ENCODE peak calls at places on chromosomes 5 and 9, in six cellular contexts. Y, F, K, Q, X and C are unnamed samples.

GRCh38 chr5:16690243-16690839 is 73.5 kb upstream of the RETREG1 start:
- DNase-seq in X (no peak), Y (no peak), K (peak; percentile 10), F (no peak), Q (no peak), C (peak; percentile 58)

GRCh38 chr5:133612021-133612860 is at the start of gene FSTL4:
- DNase-seq in Q (peak; percentile 73), X (no peak), Y (peak; percentile 83), F (no peak), K (no peak), C (no peak)

GRCh38 chr9:16405421-16405820 is 465.0 kb downstream of the BNC2 start:
- DNase-seq in K (no peak), F (no peak), Q (no peak), X (no peak), Y (no peak), C (no peak)

GRCh38 chr9:107137495-107138202 is 145.4 kb upstream of the RAD23B start:
- DNase-seq in X (no peak), Q (no peak), K (peak; percentile 37), Y (no peak), F (no peak), C (peak; percentile 65)

GRCh38 chr9:113597390-113598241 is 134.1 kb downstream of the RGS3 start:
- DNase-seq in Y (no peak), Q (no peak), F (no peak), K (no peak), X (no peak), C (no peak)

GRCh38 chr5:181223729-181224389 is 778 bp downstream of the TRIM41 start:
- DNase-seq in K (peak; percentile 63), F (no peak), Y (peak; percentile 83), Q (no peak), X (peak; percentile 59), C (no peak)

GRCh38 chr9:110638381-110638954 is 30.1 kb upstream of the MUSK start:
- DNase-seq in F (no peak), K (no peak), Y (no peak), Q (no peak), X (no peak), C (peak; percentile 79)

GRCh38 chr5:154783774-154784460 is 28.7 kb downstream of the LARP1 start:
- DNase-seq in K (no peak), Q (no peak), F (no peak), X (peak; percentile 36), Y (no peak), C (peak; percentile 66)

GRCh38 chr9:137582286-137582860 is 3.6 kb upstream of the DPH7 start:
- DNase-seq in F (no peak), Y (no peak), Q (no peak), X (no peak), K (peak; percentile 57), C (no peak)
- TF ChIP-seq CTCF in F (no peak), Y (peak; percentile 28), Q (no peak), X (no peak), K (peak; percentile 76), C (peak; percentile 16)

DNA sequence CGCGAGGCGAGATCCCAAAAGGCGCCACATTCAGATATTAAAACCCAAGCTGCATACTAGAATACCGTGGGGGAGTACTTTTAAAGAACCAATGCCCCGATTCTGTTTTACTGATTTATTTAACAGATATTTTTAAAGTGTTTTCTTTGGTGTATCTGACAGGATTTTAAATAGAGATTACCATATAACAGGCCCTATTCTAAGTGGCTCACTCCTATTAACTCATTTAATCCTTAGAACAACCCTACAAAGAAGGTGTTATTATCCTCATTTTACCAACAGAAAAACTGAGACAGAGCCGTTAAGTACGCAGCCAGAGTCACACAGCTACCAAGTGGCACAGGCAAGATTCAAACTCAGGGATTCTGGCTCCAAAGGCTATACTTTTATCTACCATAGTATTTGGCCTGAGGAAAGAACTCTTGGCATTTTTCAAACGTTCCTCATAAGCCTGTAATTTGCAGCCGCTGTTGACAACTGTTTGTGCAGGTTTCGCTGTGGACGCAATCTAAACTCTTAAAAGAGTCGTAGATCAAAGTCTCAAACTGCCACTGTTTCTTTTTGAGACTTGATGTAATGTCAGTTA is 550 bp upstream of the TMEM245 start:
- DNase-seq in F (no peak), X (no peak), Y (no peak), Q (no peak), K (no peak), C (no peak)
- H3K4me3 ChIP-seq in F (no peak overlapping the region), X (no peak overlapping the region), Y (no peak overlapping the region), Q (no peak overlapping the region), K (peak overlapping the region; percentile 60), C (no peak overlapping the region)

DNA sequence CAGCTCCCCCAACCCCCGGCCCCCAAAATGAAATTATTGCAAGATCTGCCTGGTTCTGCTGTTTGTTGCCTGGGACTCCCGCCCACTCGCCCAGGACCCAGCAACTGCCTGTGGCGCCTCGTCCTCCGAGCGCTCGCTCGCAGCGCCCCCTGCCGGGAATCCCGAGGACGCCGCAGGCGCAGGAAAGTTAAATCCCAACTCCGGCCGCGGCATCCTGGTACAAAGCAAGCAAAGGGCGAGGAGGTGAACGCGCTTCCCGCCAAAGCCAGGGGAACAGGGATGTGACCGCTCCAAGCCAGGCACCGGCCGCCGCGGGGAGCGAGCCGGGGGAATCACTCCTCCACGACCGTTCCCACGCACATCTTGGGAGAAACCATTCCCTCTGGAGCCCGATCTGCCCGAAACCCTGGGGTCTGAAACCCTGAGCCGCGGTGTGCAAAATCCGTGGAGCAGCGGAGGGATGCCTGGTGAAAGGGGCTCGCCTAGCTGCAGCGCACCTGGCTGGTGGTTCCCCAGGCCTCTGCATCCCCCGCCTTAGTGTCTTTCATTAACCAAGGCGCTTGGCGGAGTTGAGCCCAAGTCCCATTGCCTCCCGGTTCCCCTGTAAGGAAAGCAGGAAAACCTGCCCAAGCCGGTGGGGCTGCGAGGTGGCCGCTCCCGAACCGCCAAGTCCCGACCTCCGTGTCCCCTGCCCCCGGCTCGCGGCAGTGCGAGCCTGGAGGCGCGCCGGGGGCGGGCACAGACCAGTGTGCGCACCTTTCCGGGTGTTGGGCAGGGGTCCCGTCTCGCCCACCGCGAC is 1.2 kb downstream of the SEMA5A start:
- DNase-seq in X (peak; percentile 65), K (no peak), Y (peak; percentile 92), Q (peak; percentile 84), F (peak; percentile 76), C (peak; percentile 83)
- TF ChIP-seq CTCF in X (peak; percentile 87), K (no peak), Y (peak; percentile 78), Q (peak; percentile 82), F (no peak), C (peak; percentile 96)

GRCh38 chr5:172453986-172454354 is 355 bp downstream of the SH3PXD2B start:
- DNase-seq in Y (peak; percentile 74), K (no peak), Q (peak; percentile 66), F (no peak), X (no peak), C (no peak)

GRCh38 chr5:172456076-172456800 is 1.9 kb upstream of the SH3PXD2B start:
- DNase-seq in K (no peak), F (no peak), Q (no peak), X (no peak), Y (no peak), C (no peak)

GRCh38 chr5:172455087-172455381 is 709 bp upstream of the SH3PXD2B start:
- DNase-seq in Q (no peak), K (no peak), Y (peak; percentile 48), X (no peak), F (no peak), C (no peak)

GRCh38 chr5:172454355-172455086 is at the start of gene SH3PXD2B:
- DNase-seq in F (peak; percentile 55), Y (peak; percentile 85), K (no peak), X (peak; percentile 71), Q (peak; percentile 72), C (peak; percentile 68)

GRCh38 chr5:172455511-172456061 is 1.3 kb upstream of the SH3PXD2B start:
- DNase-seq in Y (no peak), K (no peak), Q (no peak), X (peak; percentile 65), F (no peak), C (peak; percentile 72)
- H3K4me3 ChIP-seq in Y (no peak overlapping the region), K (no peak overlapping the region), Q (no peak overlapping the region), X (peak overlapping the region; percentile 97), F (no peak overlapping the region), C (peak overlapping the region; percentile 3)